ENCODE peak calls at places on chromosomes 5 and 9, in five cellular contexts. V, E, X, A and O are unnamed samples.

GRCh38 chr5:62284946-62285891 is 20.8 kb upstream of the KIF2A start:
- DNase-seq in V (no peak), E (no peak), X (no peak), A (no peak), O (no peak)

GRCh38 chr5:169161022-169161680 is 139.8 kb downstream of the SLIT3 start:
- DNase-seq in V (peak; percentile 90), E (peak; percentile 93), X (no peak), A (peak; percentile 10), O (peak; percentile 25)

GRCh38 chr9:19411316-19411715 is 2.5 kb downstream of the ACER2 start:
- DNase-seq in V (no peak), E (peak; percentile 76), X (no peak), A (no peak), O (no peak)

GRCh38 chr5:149130932-149131273 is 10.4 kb upstream of the ABLIM3 start:
- DNase-seq in V (no peak), E (peak; percentile 46), X (no peak), A (no peak), O (no peak)

GRCh38 chr9:114450833-114451706 is 54.2 kb downstream of the WHRN start:
- DNase-seq in V (no peak), E (no peak), X (no peak), A (no peak), O (no peak)

GRCh38 chr5:151630088-151630487 is 39.0 kb upstream of the FAT2 start:
- DNase-seq in V (no peak), E (no peak), X (no peak), A (no peak), O (no peak)

GRCh38 chr5:103895738-103896137 is 333.1 kb upstream of the NUDT12 start:
- DNase-seq in V (no peak), E (no peak), X (no peak), A (no peak), O (no peak)

GRCh38 chr5:144028058-144028457 is 142.4 kb downstream of the YIPF5 start:
- DNase-seq in V (no peak), E (peak; percentile 76), X (no peak), A (peak; percentile 11), O (no peak)

GRCh38 chr5:164000241-164000640 is 494.8 kb downstream of the MAT2B start:
- DNase-seq in V (no peak), E (no peak), X (no peak), A (no peak), O (no peak)

GRCh38 chr9:110047955-110048472 is 159.9 kb downstream of the C9orf152 start:
- DNase-seq in V (no peak), E (peak; percentile 20), X (no peak), A (no peak), O (no peak)

GRCh38 chr5:95284512-95285405 is at the start of gene MCTP1:
- DNase-seq in V (peak; percentile 21), E (peak; percentile 25), X (no peak), A (peak; percentile 4), O (no peak)

GRCh38 chr5:168370826-168371225 is 79.4 kb downstream of the WWC1 start:
- DNase-seq in V (no peak), E (no peak), X (no peak), A (no peak), O (no peak)

GRCh38 chr9:94014066-94014654 is 59.0 kb upstream of the BARX1 start:
- DNase-seq in V (peak; percentile 39), E (peak; percentile 34), X (no peak), A (peak; percentile 22), O (no peak)

GRCh38 chr5:34743878-34744277 is 87.8 kb downstream of the RAI14 start:
- DNase-seq in V (peak; percentile 67), E (peak; percentile 98), X (no peak), A (no peak), O (no peak)

DNA sequence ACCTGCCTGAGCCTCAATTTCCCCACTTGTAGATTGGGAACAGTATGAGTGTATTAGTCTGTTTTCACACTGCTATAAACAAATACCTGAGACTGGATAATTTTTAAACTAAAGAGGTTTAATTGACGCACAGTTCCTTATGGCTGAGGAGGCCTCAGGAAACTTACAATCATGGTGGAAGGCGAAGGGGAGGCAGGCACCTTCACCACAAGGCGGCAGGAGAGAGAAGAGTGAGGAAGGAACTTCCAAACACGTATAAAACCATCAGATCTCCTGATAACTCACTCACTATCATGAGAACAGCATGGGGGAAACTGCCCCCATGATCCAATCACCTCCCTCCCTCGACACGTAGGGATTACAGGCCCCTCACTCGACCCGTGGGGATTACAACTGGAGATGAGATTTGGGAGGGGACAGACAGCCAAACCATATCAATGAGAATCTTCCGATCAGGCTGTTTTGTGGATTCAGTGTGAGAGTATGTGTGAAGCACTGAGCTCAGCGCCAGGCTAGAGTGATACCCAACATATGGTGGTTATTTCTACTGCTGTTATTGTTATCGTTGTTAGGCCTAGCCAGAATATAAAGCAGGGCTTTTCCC is 14.6 kb upstream of the LMX1B start:
- DNase-seq in V (no peak), E (no peak), X (no peak), A (no peak), O (no peak)
- TF ChIP-seq CTCF in V (peak; percentile 16), E (no peak), X (peak; percentile 16), A (no peak), O (no peak)

DNA sequence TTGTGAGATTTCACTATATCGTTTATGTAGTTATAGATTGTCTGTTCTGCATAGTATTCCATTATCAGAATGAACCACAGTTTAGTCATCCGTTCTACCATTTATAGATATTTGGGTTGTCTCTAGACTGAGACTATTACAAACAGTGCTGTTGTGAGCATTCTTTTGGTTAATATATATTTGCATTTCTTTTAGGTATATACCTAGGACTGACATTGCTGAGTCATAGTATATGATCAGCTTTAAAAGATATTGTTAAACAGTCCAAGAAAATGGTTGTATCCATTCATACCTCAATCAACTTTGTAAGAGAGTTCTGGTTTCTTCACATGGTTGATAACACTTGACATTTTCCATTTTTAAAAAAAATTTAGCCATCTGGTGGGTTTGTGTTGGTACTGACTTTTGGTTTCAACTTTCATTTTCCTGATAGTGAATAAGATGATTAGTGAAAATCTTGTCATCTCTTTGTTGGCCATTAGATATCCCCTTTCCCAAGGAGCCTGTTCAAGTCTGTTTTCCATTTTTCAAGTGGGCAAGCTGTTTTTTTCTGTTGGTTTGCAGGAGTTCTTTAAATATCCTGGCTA is 22.9 kb upstream of the ADAM19 start:
- DNase-seq in V (no peak), E (no peak), X (no peak), A (no peak), O (no peak)
- H3K4me1 ChIP-seq in V (peaks cover 7% of the 10 kb centered on the region), E (peaks cover under 1% of the 10 kb centered on the region), X (peaks cover 12% of the 10 kb centered on the region), A (peaks cover 10% of the 10 kb centered on the region), O (peaks cover 15% of the 10 kb centered on the region)

DNA sequence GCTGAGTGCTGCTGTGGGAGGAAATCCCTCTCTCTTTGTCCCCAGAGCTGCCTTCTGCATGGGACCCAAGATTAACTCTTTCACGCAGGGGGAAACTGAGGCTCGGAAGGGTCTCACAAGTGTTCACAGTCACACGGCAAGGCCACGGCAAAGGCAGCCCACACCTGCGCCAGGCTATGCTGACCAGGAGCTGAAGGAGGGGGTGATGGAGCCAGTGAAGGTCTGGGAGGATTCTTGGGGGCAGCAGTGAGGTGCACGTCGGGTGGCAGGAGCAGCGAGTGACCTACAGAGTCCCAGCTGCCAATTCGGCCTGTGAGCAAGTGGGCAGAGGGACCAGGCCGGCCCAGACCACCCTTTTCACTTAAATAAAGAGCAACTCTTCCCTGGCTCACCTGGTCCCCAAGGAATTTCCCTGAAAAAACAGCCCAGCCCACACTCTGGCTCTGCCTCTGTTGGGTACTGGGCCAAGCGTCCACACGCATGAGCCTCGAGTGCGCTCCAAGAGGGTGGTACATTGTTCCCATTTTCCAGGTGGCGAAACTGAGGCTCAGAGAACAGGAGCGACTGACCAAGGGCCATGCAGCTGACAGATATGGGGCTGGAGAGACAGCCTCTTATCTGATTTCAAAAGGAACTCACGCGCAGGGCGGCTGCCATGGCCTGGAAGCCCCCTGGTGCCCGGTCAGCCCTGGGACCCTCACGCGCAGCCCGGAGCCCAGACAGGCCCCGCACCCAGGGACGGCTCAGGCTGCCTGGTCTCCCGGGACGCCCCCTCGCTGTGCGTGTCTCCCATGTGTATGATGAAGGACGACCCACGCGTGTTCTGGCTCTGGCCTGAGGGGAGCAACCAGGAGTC is 28.2 kb downstream of the SARDH start:
- DNase-seq in V (no peak), E (no peak), X (peak; percentile 58), A (no peak), O (no peak)
- H3K4me3 ChIP-seq in V (no peak overlapping the region), E (no peak overlapping the region), X (no peak overlapping the region), A (no peak overlapping the region), O (no peak overlapping the region)

GRCh38 chr5:140926903-140927573 is 939 bp downstream of the PCDHAC1 start:
- DNase-seq in V (peak; percentile 2), E (peak; percentile 1), X (no peak), A (peak; percentile 3), O (no peak)

GRCh38 chr5:140925806-140926205 is 293 bp upstream of the PCDHAC1 start:
- DNase-seq in V (no peak), E (no peak), X (no peak), A (no peak), O (no peak)

GRCh38 chr5:140926211-140926902 is at the start of gene PCDHAC1:
- DNase-seq in V (peak; percentile 84), E (peak; percentile 30), X (peak; percentile 89), A (peak; percentile 62), O (peak; percentile 60)
- TF ChIP-seq CTCF in V (peak; percentile 85), E (peak; percentile 27), X (peak; percentile 99), A (no peak), O (peak; percentile 86)

GRCh38 chr9:98229620-98230019 is 25.8 kb downstream of the TBC1D2 start:
- DNase-seq in V (no peak), E (no peak), X (no peak), A (no peak), O (no peak)

GRCh38 chr9:98229090-98229395 is 26.4 kb downstream of the TBC1D2 start:
- DNase-seq in V (no peak), E (no peak), X (no peak), A (no peak), O (no peak)

GRCh38 chr9:98231770-98232478 is 23.5 kb downstream of the TBC1D2 start:
- DNase-seq in V (peak; percentile 33), E (peak; percentile 90), X (no peak), A (no peak), O (no peak)

GRCh38 chr9:98230789-98231188 is 24.7 kb downstream of the TBC1D2 start:
- DNase-seq in V (no peak), E (no peak), X (no peak), A (no peak), O (no peak)

DNA sequence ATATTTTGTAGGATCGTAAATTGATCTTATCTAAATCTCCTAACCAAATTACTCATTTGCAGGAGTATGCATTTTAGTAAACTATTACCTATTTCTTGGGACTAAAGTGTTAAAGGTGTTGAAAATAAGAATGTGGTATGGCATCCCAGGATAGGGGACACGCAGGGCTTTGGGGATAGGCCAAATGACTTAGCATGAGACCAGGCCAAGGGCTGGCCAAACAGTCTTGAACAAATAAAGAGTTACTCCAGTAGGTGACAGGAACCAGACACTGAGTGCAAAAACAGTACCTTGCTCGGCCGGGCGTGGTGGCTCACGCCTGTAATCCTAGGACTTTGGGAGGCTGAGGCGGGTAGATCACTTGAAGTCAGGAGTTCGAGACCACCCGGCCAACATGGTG is 25.1 kb downstream of the TBC1D2 start:
- DNase-seq in V (no peak), E (no peak), X (no peak), A (peak; percentile 38), O (no peak)
- H3K4me1 ChIP-seq in V (peaks cover 73% of the 10 kb centered on the region), E (peaks cover 20% of the 10 kb centered on the region), X (peaks cover 31% of the 10 kb centered on the region), A (peaks cover 29% of the 10 kb centered on the region), O (peaks cover 13% of the 10 kb centered on the region)